ENCODE peak calls at places on chromosomes 2 and 18, in eight cellular contexts. W is Kasumi-1; F is naive thymus-derived CD8-positive, alpha-beta T cell; S is stimulated activated CD4-positive, alpha-beta T cell treated with anti-CD3 and anti-CD28 coated beads, Interleukin-4, amount 100 ng/mL, for 24 hours; O is smooth muscle cell of the brain vasculature; K is hypothalamus; T is astrocyte of the spinal cord; C is NCI-H446. D is an unnamed sample.

GRCh38 chr2:231342111-231342711 is 53.3 kb upstream of the B3GNT7 start:
- DNase-seq in T (no peak), K (no peak), F (no peak), W (no peak), C (no peak), S (no peak), O (no peak), D (peak)

GRCh38 chr2:134897932-134898331 is 20.7 kb upstream of the CCNT2 start:
- DNase-seq in C (no peak), W (peak), O (no peak), S (no peak), F (no peak), T (peak), K (no peak), D (no peak)

GRCh38 chr2:237456200-237456731 is 30.8 kb upstream of the MLPH start:
- DNase-seq in F (no peak), S (no peak), T (peak), W (no peak), C (no peak), K (no peak), O (peak), D (no peak)

GRCh38 chr2:237257471-237257951 is 156.5 kb downstream of the COL6A3 start:
- DNase-seq in C (no peak), S (no peak), F (no peak), K (no peak), W (no peak), T (peak), O (no peak), D (no peak)

GRCh38 chr2:120593921-120594686 is 141.6 kb upstream of the GLI2 start:
- DNase-seq in F (no peak), K (no peak), C (no peak), W (no peak), O (no peak), S (no peak), T (no peak), D (no peak)

GRCh38 chr2:178298785-178299212 is 104.5 kb downstream of the OSBPL6 start:
- DNase-seq in C (no peak), T (peak), F (no peak), K (no peak), S (no peak), W (no peak), O (no peak), D (no peak)

GRCh38 chr2:55014962-55015939 is 35.0 kb downstream of the RTN4 start:
- DNase-seq in O (peak), W (peak), F (no peak), C (peak), K (no peak), T (peak), S (peak), D (peak)

GRCh38 chr2:42382144-42382543 is 21.1 kb upstream of the COX7A2L start:
- DNase-seq in O (no peak), T (no peak), C (no peak), F (no peak), W (no peak), S (no peak), K (no peak), D (no peak)

GRCh38 chr18:21599585-21600525 is 649 bp downstream of the ESCO1 start:
- DNase-seq in W (peak), O (no peak), F (peak), T (peak), K (no peak), C (no peak), S (peak), D (no peak)

GRCh38 chr18:3313685-3314084 is 51.8 kb downstream of the MYL12B start:
- DNase-seq in S (no peak), O (no peak), F (no peak), K (no peak), W (no peak), T (no peak), C (no peak), D (no peak)

GRCh38 chr2:9639000-9639602 is 8.3 kb upstream of the YWHAQ start:
- DNase-seq in K (no peak), F (no peak), W (no peak), O (no peak), S (no peak), T (no peak), C (no peak), D (no peak)

GRCh38 chr2:16774980-16775963 is 109.6 kb upstream of the CYRIA start:
- DNase-seq in W (peak), C (no peak), T (peak), K (peak), S (no peak), F (no peak), O (no peak), D (peak)

GRCh38 chr2:43802135-43802534 is 28.3 kb downstream of the DYNC2LI1 start:
- DNase-seq in F (no peak), K (no peak), C (no peak), O (no peak), W (no peak), T (no peak), S (no peak), D (no peak)

GRCh38 chr2:122328811-122329210 is 573.4 kb downstream of the TSN start:
- DNase-seq in K (no peak), C (no peak), S (no peak), F (no peak), W (no peak), T (no peak), O (no peak), D (no peak)

GRCh38 chr2:75676464-75676863 is 29.9 kb downstream of the MRPL19 start:
- DNase-seq in F (no peak), O (no peak), W (no peak), S (no peak), T (no peak), K (no peak), C (no peak), D (no peak)

GRCh38 chr2:137897082-137897481 is 67.2 kb upstream of the HNMT start:
- DNase-seq in C (no peak), W (no peak), S (no peak), O (no peak), K (no peak), T (no peak), F (no peak), D (no peak)

GRCh38 chr2:209985879-209986278 is 16.6 kb upstream of the RPE start:
- DNase-seq in W (peak), C (no peak), T (no peak), O (no peak), F (no peak), S (no peak), K (no peak), D (no peak)

GRCh38 chr2:23571527-23572295 is 186.7 kb downstream of the KLHL29 start:
- DNase-seq in F (no peak), S (no peak), T (no peak), C (no peak), K (no peak), O (no peak), W (no peak), D (no peak)

D was measured in head of caudate nucleus.